ENCODE peak calls at places on chromosomes 13 and 19, in five cellular contexts. One of them, this sample, is unnamed.

GRCh38 chr19:19488875-19489690 is 26.3 kb downstream of the TSSK6 start:
- DNase-seq in HL-60: peak; percentile 98
- DNase-seq in ascending aorta: peak; percentile 76
- DNase-seq in breast epithelium: peak; percentile 79
- DNase-seq in suprapubic skin: peak; percentile 90
- DNase-seq in this sample: peak; percentile 74

GRCh38 chr13:31885994-31886393 is 145.6 kb upstream of the FRY start:
- DNase-seq in HL-60: peak; percentile 49
- DNase-seq in ascending aorta: no peak
- DNase-seq in breast epithelium: no peak
- DNase-seq in suprapubic skin: no peak
- DNase-seq in this sample: no peak

GRCh38 chr19:10520652-10521318 is 3.5 kb upstream of the S1PR5 start:
- DNase-seq in HL-60: no peak
- DNase-seq in ascending aorta: no peak
- DNase-seq in breast epithelium: peak; percentile 53
- DNase-seq in suprapubic skin: no peak
- DNase-seq in this sample: no peak

GRCh38 chr19:35153701-35154534 is 617 bp upstream of the FXYD5 start:
- DNase-seq in HL-60: peak; percentile 65
- DNase-seq in ascending aorta: no peak
- DNase-seq in breast epithelium: no peak
- DNase-seq in suprapubic skin: peak; percentile 82
- DNase-seq in this sample: no peak

GRCh38 chr13:24135674-24136300 is 24.7 kb upstream of the SPATA13 start:
- DNase-seq in HL-60: no peak
- DNase-seq in ascending aorta: no peak
- DNase-seq in breast epithelium: no peak
- DNase-seq in suprapubic skin: no peak
- DNase-seq in this sample: no peak

GRCh38 chr19:55494172-55494761 is 6.0 kb downstream of the SSC5D start:
- DNase-seq in HL-60: no peak
- DNase-seq in ascending aorta: no peak
- DNase-seq in breast epithelium: no peak
- DNase-seq in suprapubic skin: peak; percentile 66
- DNase-seq in this sample: no peak

GRCh38 chr13:108508263-108508662 is 121.1 kb upstream of the MYO16 start:
- DNase-seq in HL-60: peak; percentile 52
- DNase-seq in ascending aorta: no peak
- DNase-seq in breast epithelium: no peak
- DNase-seq in suprapubic skin: no peak
- DNase-seq in this sample: no peak

GRCh38 chr19:7853760-7854107 is 20.5 kb downstream of the PRR36 start:
- DNase-seq in HL-60: no peak
- DNase-seq in ascending aorta: no peak
- DNase-seq in breast epithelium: no peak
- DNase-seq in suprapubic skin: no peak
- DNase-seq in this sample: no peak

DNA sequence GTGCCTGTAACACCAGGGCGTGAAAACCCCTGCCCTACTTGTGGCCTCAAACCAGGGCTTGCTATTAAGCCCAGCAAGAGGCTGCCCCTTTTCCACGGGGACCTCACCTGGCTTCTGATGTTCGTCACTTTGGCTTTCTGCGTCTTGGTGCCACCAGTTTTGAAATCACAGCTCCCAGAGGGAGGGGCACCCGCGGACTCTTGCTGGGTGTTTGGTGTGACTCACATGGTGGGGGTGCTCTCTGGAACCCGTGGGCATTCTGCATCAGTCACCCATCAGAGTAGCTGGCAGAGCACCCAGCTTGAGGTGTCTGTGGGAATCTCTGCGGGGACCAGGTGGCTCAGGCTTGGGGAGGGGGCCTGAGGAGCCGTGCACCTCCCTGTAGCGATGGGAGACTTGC is 19.2 kb downstream of the SIPA1L3 start:
- DNase-seq in HL-60: no peak
- DNase-seq in ascending aorta: no peak
- DNase-seq in breast epithelium: no peak
- DNase-seq in suprapubic skin: no peak
- DNase-seq in this sample: no peak
- H3K4me3 ChIP-seq in HL-60: no peak overlapping the region
- H3K4me3 ChIP-seq in ascending aorta: no peak overlapping the region
- H3K4me3 ChIP-seq in breast epithelium: no peak overlapping the region
- H3K4me3 ChIP-seq in suprapubic skin: no peak overlapping the region
- H3K4me3 ChIP-seq in this sample: no peak overlapping the region

GRCh38 chr19:49340865-49341718 is 5.9 kb downstream of the CD37 start:
- DNase-seq in HL-60: no peak
- DNase-seq in ascending aorta: no peak
- DNase-seq in breast epithelium: peak; percentile 14
- DNase-seq in suprapubic skin: no peak
- DNase-seq in this sample: no peak

GRCh38 chr19:49338691-49339363 is 3.6 kb downstream of the CD37 start:
- DNase-seq in HL-60: no peak
- DNase-seq in ascending aorta: no peak
- DNase-seq in breast epithelium: peak; percentile 94
- DNase-seq in suprapubic skin: peak; percentile 89
- DNase-seq in this sample: no peak

GRCh38 chr19:49340069-49340864 is 5.1 kb downstream of the CD37 start:
- DNase-seq in HL-60: no peak
- DNase-seq in ascending aorta: no peak
- DNase-seq in breast epithelium: peak; percentile 32
- DNase-seq in suprapubic skin: peak; percentile 81
- DNase-seq in this sample: no peak

GRCh38 chr19:49338023-49338677 is 2.9 kb downstream of the CD37 start:
- DNase-seq in HL-60: no peak
- DNase-seq in ascending aorta: no peak
- DNase-seq in breast epithelium: peak; percentile 17
- DNase-seq in suprapubic skin: no peak
- DNase-seq in this sample: no peak

GRCh38 chr19:49339364-49340068 is 4.3 kb downstream of the CD37 start:
- DNase-seq in HL-60: no peak
- DNase-seq in ascending aorta: peak; percentile 68
- DNase-seq in breast epithelium: peak; percentile 93
- DNase-seq in suprapubic skin: peak; percentile 88
- DNase-seq in this sample: peak; percentile 35
- H3K4me3 ChIP-seq in HL-60: no peak overlapping the region
- H3K4me3 ChIP-seq in ascending aorta: peak overlapping the region; percentile 44
- H3K4me3 ChIP-seq in breast epithelium: peak overlapping the region; percentile 68
- H3K4me3 ChIP-seq in suprapubic skin: peak overlapping the region; percentile 43
- H3K4me3 ChIP-seq in this sample: peak overlapping the region; percentile 19

DNA sequence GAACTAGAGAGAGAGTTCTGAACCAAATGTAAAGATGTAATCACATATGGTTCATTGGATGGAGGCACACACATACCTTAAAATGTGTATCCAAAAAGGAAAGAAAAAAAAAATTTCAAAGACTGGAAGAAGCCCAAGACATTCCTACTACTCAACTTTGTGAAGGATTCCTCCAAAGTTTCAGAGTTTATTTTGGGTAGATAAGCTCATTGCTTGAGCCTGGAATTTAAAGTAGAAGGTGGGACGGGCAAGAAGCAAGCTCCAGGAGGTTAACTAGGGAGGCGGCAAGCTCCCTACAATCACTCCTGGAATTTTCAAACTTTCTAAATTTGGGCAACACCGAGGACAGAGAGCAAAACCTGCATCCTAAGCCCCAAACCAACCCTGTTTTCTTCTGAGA is 1.9 kb downstream of the TSHZ3 start:
- DNase-seq in HL-60: no peak
- DNase-seq in ascending aorta: no peak
- DNase-seq in breast epithelium: no peak
- DNase-seq in suprapubic skin: no peak
- DNase-seq in this sample: no peak
- H3K4me3 ChIP-seq in HL-60: no peak overlapping the region
- H3K4me3 ChIP-seq in ascending aorta: no peak overlapping the region
- H3K4me3 ChIP-seq in breast epithelium: peak overlapping the region; percentile 96
- H3K4me3 ChIP-seq in suprapubic skin: no peak overlapping the region
- H3K4me3 ChIP-seq in this sample: peak overlapping the region; percentile 85

GRCh38 chr19:27773318-27774094 is 1439.4 kb downstream of the UQCRFS1 start:
- DNase-seq in HL-60: no peak
- DNase-seq in ascending aorta: no peak
- DNase-seq in breast epithelium: no peak
- DNase-seq in suprapubic skin: no peak
- DNase-seq in this sample: no peak

GRCh38 chr19:27775395-27775794 is 1437.6 kb downstream of the UQCRFS1 start:
- DNase-seq in HL-60: no peak
- DNase-seq in ascending aorta: no peak
- DNase-seq in breast epithelium: no peak
- DNase-seq in suprapubic skin: no peak
- DNase-seq in this sample: no peak

GRCh38 chr19:27776020-27776419 is 1436.9 kb downstream of the UQCRFS1 start:
- DNase-seq in HL-60: peak; percentile 47
- DNase-seq in ascending aorta: no peak
- DNase-seq in breast epithelium: no peak
- DNase-seq in suprapubic skin: no peak
- DNase-seq in this sample: no peak

GRCh38 chr19:27774337-27774736 is 1438.6 kb downstream of the UQCRFS1 start:
- DNase-seq in HL-60: peak; percentile 18
- DNase-seq in ascending aorta: no peak
- DNase-seq in breast epithelium: no peak
- DNase-seq in suprapubic skin: no peak
- DNase-seq in this sample: no peak

DNA sequence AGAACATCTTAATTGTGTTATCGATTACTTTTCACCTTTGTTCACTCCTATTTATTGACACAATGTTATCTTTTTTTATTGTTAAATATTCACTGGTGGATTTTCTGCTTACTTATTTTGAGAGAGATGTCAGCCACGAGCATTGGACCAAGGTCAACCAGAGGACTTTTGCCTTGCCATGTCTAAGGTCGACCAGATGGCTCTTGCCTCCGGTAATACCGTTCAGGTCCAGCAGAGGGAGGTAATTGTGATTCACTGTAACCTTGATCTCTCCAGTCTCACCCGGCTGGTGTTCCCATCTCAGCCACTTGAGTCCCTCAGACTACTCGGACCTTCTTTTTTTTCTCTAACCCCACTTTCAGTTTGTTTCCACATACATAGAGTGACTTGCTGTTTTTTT is 1438.1 kb downstream of the UQCRFS1 start:
- DNase-seq in HL-60: peak; percentile 66
- DNase-seq in ascending aorta: no peak
- DNase-seq in breast epithelium: no peak
- DNase-seq in suprapubic skin: no peak
- DNase-seq in this sample: no peak
- H3K4me3 ChIP-seq in HL-60: no peak overlapping the region
- H3K4me3 ChIP-seq in ascending aorta: no peak overlapping the region
- H3K4me3 ChIP-seq in breast epithelium: no peak overlapping the region
- H3K4me3 ChIP-seq in suprapubic skin: no peak overlapping the region
- H3K4me3 ChIP-seq in this sample: no peak overlapping the region

This sample was measured in BJ.